ENCODE peak calls at places on chromosomes 1 and 21, in seven cellular contexts. M is aorta; K is cardiac muscle cell; U is left ventricle myocardium inferior; V is AG04450; J is stimulated activated CD4-positive, alpha-beta T cell treated with anti-CD3 and anti-CD28 coated beads, Interleukin-2, amount 100 ng/mL, for 4 hours; B is EL. Z is an unnamed sample.
A peak's percentile ranks its signal among the peaks of the same experiment; 100 is the strongest.

GRCh38 chr1:176444286-176444685 is 18.7 kb upstream of the PAPPA2 start:
- DNase-seq in M (no peak), J (no peak), U (no peak), V (no peak), K (no peak), B (no peak), Z (no peak)

GRCh38 chr1:41846595-41846994 is 72.1 kb downstream of the HIVEP3 start:
- DNase-seq in V (no peak), B (peak; percentile 39), K (no peak), M (no peak), J (no peak), U (no peak), Z (no peak)

GRCh38 chr1:73701816-73702215 is 496.2 kb downstream of the LRRIQ3 start:
- DNase-seq in J (no peak), U (no peak), M (no peak), V (no peak), K (no peak), B (no peak), Z (no peak)

GRCh38 chr1:175826705-175827104 is 83.3 kb upstream of the TNR start:
- DNase-seq in B (no peak), V (no peak), J (no peak), K (no peak), M (no peak), U (no peak), Z (no peak)

GRCh38 chr1:222413436-222413835 is 134.5 kb downstream of the HHIPL2 start:
- DNase-seq in K (no peak), J (no peak), U (no peak), M (no peak), B (peak; percentile 65), V (no peak), Z (no peak)

GRCh38 chr1:183228650-183229220 is 42.7 kb downstream of the LAMC2 start:
- DNase-seq in B (no peak), V (no peak), J (no peak), U (no peak), K (peak; percentile 91), M (no peak), Z (no peak)

GRCh38 chr21:39527664-39528381 is 76.1 kb downstream of the SH3BGR start:
- DNase-seq in B (no peak), K (no peak), V (no peak), J (no peak), U (no peak), M (no peak), Z (no peak)

GRCh38 chr1:2404890-2405511 is 7.4 kb downstream of the PEX10 start:
- DNase-seq in J (no peak), V (no peak), U (no peak), K (no peak), B (no peak), M (no peak), Z (no peak)

GRCh38 chr1:30670195-30671060 is 53.0 kb downstream of the MATN1 start:
- DNase-seq in M (no peak), V (no peak), K (no peak), B (peak; percentile 74), J (no peak), U (no peak), Z (no peak)

GRCh38 chr1:34137411-34137810 is 27.6 kb downstream of the CSMD2 start:
- DNase-seq in K (no peak), B (no peak), V (no peak), U (no peak), J (no peak), M (no peak), Z (no peak)

GRCh38 chr1:241356187-241356518 is 852 bp downstream of the RGS7 start:
- DNase-seq in U (no peak), V (no peak), B (no peak), K (no peak), M (no peak), J (no peak), Z (no peak)

GRCh38 chr1:44361478-44361877 is 6.4 kb upstream of the ERI3 start:
- DNase-seq in V (no peak), U (no peak), J (no peak), K (peak; percentile 48), M (no peak), B (no peak), Z (no peak)

GRCh38 chr1:54499097-54500029 is 48.7 kb upstream of the ACOT11 start:
- DNase-seq in B (peak; percentile 53), J (no peak), K (peak; percentile 76), V (no peak), U (no peak), M (no peak), Z (no peak)

GRCh38 chr21:22855581-22855980 is 1857.4 kb downstream of the NCAM2 start:
- DNase-seq in U (no peak), V (no peak), J (no peak), K (no peak), B (no peak), M (no peak), Z (no peak)

GRCh38 chr1:59333626-59334277 is 36.9 kb downstream of the FGGY start:
- DNase-seq in U (no peak), M (no peak), K (no peak), B (peak; percentile 10), J (no peak), V (no peak), Z (no peak)

GRCh38 chr21:30240661-30241060 is 24.8 kb upstream of the CLDN8 start:
- DNase-seq in V (no peak), K (no peak), B (no peak), U (no peak), J (no peak), M (no peak), Z (no peak)

GRCh38 chr1:50427086-50427817 is 4.0 kb upstream of the DMRTA2 start:
- DNase-seq in V (no peak), J (no peak), U (no peak), K (no peak), M (no peak), B (no peak), Z (no peak)

GRCh38 chr1:200666309-200666708 is 3.4 kb downstream of the DDX59 start:
- DNase-seq in V (no peak), K (no peak), U (no peak), M (no peak), J (no peak), B (no peak), Z (no peak)

GRCh38 chr1:224768971-224769370 is 152.9 kb downstream of the CNIH3 start:
- DNase-seq in V (no peak), B (no peak), M (no peak), U (no peak), K (no peak), J (no peak), Z (no peak)

GRCh38 chr1:18999287-18999852 is 42.9 kb upstream of the IFFO2 start:
- DNase-seq in V (no peak), U (no peak), M (no peak), J (no peak), B (no peak), K (no peak), Z (no peak)

GRCh38 chr1:244826712-244827111 is 8.7 kb upstream of the COX20 start:
- DNase-seq in J (no peak), B (no peak), K (no peak), U (no peak), M (no peak), V (no peak), Z (no peak)

GRCh38 chr1:58717979-58718378 is 18.1 kb upstream of the MYSM1 start:
- DNase-seq in J (no peak), K (no peak), B (no peak), M (no peak), V (no peak), U (no peak), Z (peak; percentile 49)

GRCh38 chr21:29538115-29538514 is 239.4 kb downstream of the BACH1 start:
- DNase-seq in J (no peak), V (peak; percentile 20), B (peak; percentile 49), K (no peak), U (no peak), M (no peak), Z (no peak)

GRCh38 chr1:102742426-102742825 is 365.9 kb downstream of the COL11A1 start:
- DNase-seq in V (no peak), U (no peak), B (peak; percentile 27), M (no peak), K (no peak), J (no peak), Z (no peak)

GRCh38 chr1:38789498-38790169 is 69.9 kb downstream of the RRAGC start:
- DNase-seq in J (no peak), U (no peak), M (no peak), V (no peak), K (peak; percentile 28), B (no peak), Z (no peak)

GRCh38 chr1:31482478-31483011 is 69.5 kb downstream of the SERINC2 start:
- DNase-seq in V (no peak), J (no peak), B (no peak), U (no peak), M (no peak), K (no peak), Z (no peak)

GRCh38 chr1:64234714-64235113 is 31.3 kb downstream of the UBE2U start:
- DNase-seq in K (no peak), J (no peak), V (no peak), B (no peak), M (no peak), U (no peak), Z (no peak)

GRCh38 chr1:200082329-200082728 is 54.8 kb downstream of the NR5A2 start:
- DNase-seq in M (no peak), V (no peak), U (no peak), B (peak; percentile 33), K (no peak), J (no peak), Z (no peak)

GRCh38 chr21:37257967-37258877 is 8.9 kb downstream of the VPS26C start:
- DNase-seq in K (peak; percentile 62), B (peak; percentile 74), V (no peak), M (peak; percentile 58), U (peak; percentile 58), J (peak; percentile 66), Z (peak; percentile 74)

GRCh38 chr1:56967355-56967754 is 1.5 kb upstream of the C8B start:
- DNase-seq in U (no peak), B (no peak), K (no peak), J (no peak), V (no peak), M (no peak), Z (no peak)

GRCh38 chr21:45498646-45499000 is 43.6 kb downstream of the SLC19A1 start:
- DNase-seq in K (no peak), V (no peak), U (no peak), B (no peak), M (no peak), J (no peak), Z (no peak)

GRCh38 chr1:22841754-22842370 is 130.8 kb downstream of the LACTBL1 start:
- DNase-seq in V (no peak), J (no peak), B (no peak), U (peak; percentile 57), M (no peak), K (no peak), Z (no peak)

GRCh38 chr1:44401256-44402228 is 3.5 kb upstream of the RNF220 start:
- DNase-seq in M (no peak), K (no peak), U (no peak), V (no peak), B (no peak), J (no peak), Z (no peak)

GRCh38 chr21:15742052-15742451 is 12.3 kb downstream of the USP25 start:
- DNase-seq in U (no peak), B (no peak), K (no peak), J (no peak), V (no peak), M (no peak), Z (no peak)

GRCh38 chr1:79716481-79716880 is 710.0 kb upstream of the ADGRL4 start:
- DNase-seq in V (peak; percentile 29), U (no peak), B (peak; percentile 5), J (no peak), M (no peak), K (no peak), Z (no peak)

GRCh38 chr1:246427611-246428010 is 79.5 kb downstream of the SMYD3 start:
- DNase-seq in B (peak; percentile 47), V (no peak), M (no peak), K (no peak), J (no peak), U (no peak), Z (no peak)

Z was measured in CD4-positive, CD25-positive, alpha-beta regulatory T cell.